ENCODE peak calls at places on chromosomes 16 and 17, in eight cellular contexts. Z, B, E, C, V, W, T and M are unnamed samples. For H3K4me1, the result is how much of the 10 kb centered on the place peaks cover.

GRCh38 chr16:78392585-78393195 is 293.2 kb downstream of the WWOX start:
- DNase-seq in Z (no peak), B (no peak), E (no peak), C (peak), V (no peak), W (no peak), T (no peak), M (no peak)

GRCh38 chr16:78608305-78608776 is 508.9 kb downstream of the WWOX start:
- DNase-seq in Z (peak), B (no peak), E (no peak), C (no peak), V (no peak), W (no peak), T (no peak), M (no peak)

GRCh38 chr16:86663691-86664517 is 85.6 kb downstream of the FOXL1 start:
- DNase-seq in Z (no peak), B (no peak), E (no peak), C (no peak), V (no peak), W (no peak), T (peak), M (no peak)

GRCh38 chr16:57867000-57867561 is 64.8 kb upstream of the KIFC3 start:
- DNase-seq in Z (no peak), B (no peak), E (no peak), C (no peak), V (no peak), W (peak), T (no peak), M (no peak)

GRCh38 chr17:63405741-63406261 is 40.3 kb downstream of the CYB561 start:
- DNase-seq in Z (no peak), B (no peak), E (peak), C (no peak), V (no peak), W (no peak), T (peak), M (no peak)

GRCh38 chr17:19876524-19877161 is 8.9 kb upstream of the ULK2 start:
- DNase-seq in Z (no peak), B (peak), E (no peak), C (peak), V (no peak), W (peak), T (no peak), M (peak)

GRCh38 chr17:36939944-36940312 is 2.7 kb downstream of the LHX1 start:
- DNase-seq in Z (no peak), B (no peak), E (no peak), C (no peak), V (no peak), W (no peak), T (no peak), M (no peak)

GRCh38 chr16:85417156-85417860 is 195.8 kb upstream of the GSE1 start:
- DNase-seq in Z (no peak), B (no peak), E (no peak), C (no peak), V (no peak), W (no peak), T (no peak), M (no peak)

GRCh38 chr17:65749479-65749878 is 188.0 kb upstream of the AXIN2 start:
- DNase-seq in Z (no peak), B (no peak), E (no peak), C (no peak), V (no peak), W (no peak), T (no peak), M (no peak)

GRCh38 chr16:53714080-53715050 is 10.4 kb downstream of the FTO start:
- DNase-seq in Z (peak), B (no peak), E (peak), C (no peak), V (no peak), W (no peak), T (no peak), M (no peak)

GRCh38 chr17:60863892-60864673 is 186.4 kb downstream of the BCAS3 start:
- DNase-seq in Z (no peak), B (no peak), E (no peak), C (no peak), V (no peak), W (no peak), T (no peak), M (no peak)

GRCh38 chr17:79024901-79025737 is 1.1 kb downstream of the C1QTNF1 start:
- DNase-seq in Z (peak), B (no peak), E (no peak), C (peak), V (no peak), W (peak), T (no peak), M (no peak)

GRCh38 chr16:57366544-57367040 is 5.7 kb upstream of the CX3CL1 start:
- DNase-seq in Z (no peak), B (no peak), E (no peak), C (no peak), V (no peak), W (peak), T (peak), M (no peak)

GRCh38 chr16:79265701-79266100 is 334.8 kb downstream of the MAF start:
- DNase-seq in Z (no peak), B (no peak), E (no peak), C (no peak), V (no peak), W (no peak), T (no peak), M (no peak)

GRCh38 chr17:29567362-29568330 is 809 bp upstream of the ABHD15 start:
- DNase-seq in Z (peak), B (peak), E (peak), C (peak), V (peak), W (peak), T (peak), M (peak)

GRCh38 chr16:85083051-85083639 is 29.1 kb downstream of the CIBAR2 start:
- DNase-seq in Z (no peak), B (no peak), E (no peak), C (no peak), V (no peak), W (no peak), T (no peak), M (no peak)

GRCh38 chr17:36755586-36755985 is 154.2 kb downstream of the MRM1 start:
- DNase-seq in Z (no peak), B (peak), E (peak), C (peak), V (peak), W (no peak), T (peak), M (peak)

GRCh38 chr17:73643846-73644144 is 450 bp downstream of the SDK2 start:
- DNase-seq in Z (no peak), B (no peak), E (no peak), C (no peak), V (no peak), W (no peak), T (no peak), M (no peak)
- H3K4me3 ChIP-seq in Z (peak), B (peak), E (peak), C (no peak), V (peak), W (peak), T (no peak), M (peak)

DNA sequence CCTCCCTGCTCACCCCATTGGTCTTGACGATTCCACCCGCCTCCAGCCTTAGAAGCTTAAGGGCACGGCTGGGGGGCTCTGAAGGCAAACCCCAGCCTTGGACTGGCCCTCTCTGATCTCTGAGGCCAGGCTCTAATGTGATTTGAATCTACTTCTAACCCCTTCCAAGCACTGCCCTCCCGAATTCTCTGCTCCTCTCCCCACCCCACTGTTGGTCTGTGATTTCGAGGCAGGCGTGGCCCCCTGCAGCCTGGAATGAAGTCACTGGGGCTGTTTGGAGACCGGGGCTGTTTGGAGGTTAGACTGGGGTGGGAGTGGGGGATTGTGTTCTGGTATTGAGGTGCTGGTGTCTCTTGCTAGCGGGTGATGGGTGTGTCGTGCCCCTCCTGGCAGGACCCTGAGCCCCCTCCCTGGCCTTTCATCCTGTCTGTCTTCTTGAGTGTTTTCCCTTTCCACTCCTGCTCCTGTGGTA is 2.2 kb downstream of the GRB7 start:
- DNase-seq in Z (no peak), B (no peak), E (no peak), C (no peak), V (no peak), W (no peak), T (no peak), M (no peak)
- H3K27ac ChIP-seq in Z (peak), B (no peak), E (no peak), C (peak), V (no peak), W (no peak), T (no peak), M (no peak)

GRCh38 chr17:1720856-1721386 is 3.6 kb upstream of the WDR81 start:
- DNase-seq in Z (peak), B (peak), E (peak), C (peak), V (no peak), W (peak), T (peak), M (peak)
- H3K4me1 ChIP-seq in Z (under half), B (half or more), E (under half), C (under half), V (under half), W (under half), T (under half), M (under half)

GRCh38 chr16:89200124-89200849 is at the start of gene SLC22A31:
- DNase-seq in Z (no peak), B (no peak), E (no peak), C (no peak), V (no peak), W (no peak), T (no peak), M (no peak)
- H3K4me3 ChIP-seq in Z (peak), B (no peak), E (peak), C (no peak), V (no peak), W (peak), T (no peak), M (no peak)

DNA sequence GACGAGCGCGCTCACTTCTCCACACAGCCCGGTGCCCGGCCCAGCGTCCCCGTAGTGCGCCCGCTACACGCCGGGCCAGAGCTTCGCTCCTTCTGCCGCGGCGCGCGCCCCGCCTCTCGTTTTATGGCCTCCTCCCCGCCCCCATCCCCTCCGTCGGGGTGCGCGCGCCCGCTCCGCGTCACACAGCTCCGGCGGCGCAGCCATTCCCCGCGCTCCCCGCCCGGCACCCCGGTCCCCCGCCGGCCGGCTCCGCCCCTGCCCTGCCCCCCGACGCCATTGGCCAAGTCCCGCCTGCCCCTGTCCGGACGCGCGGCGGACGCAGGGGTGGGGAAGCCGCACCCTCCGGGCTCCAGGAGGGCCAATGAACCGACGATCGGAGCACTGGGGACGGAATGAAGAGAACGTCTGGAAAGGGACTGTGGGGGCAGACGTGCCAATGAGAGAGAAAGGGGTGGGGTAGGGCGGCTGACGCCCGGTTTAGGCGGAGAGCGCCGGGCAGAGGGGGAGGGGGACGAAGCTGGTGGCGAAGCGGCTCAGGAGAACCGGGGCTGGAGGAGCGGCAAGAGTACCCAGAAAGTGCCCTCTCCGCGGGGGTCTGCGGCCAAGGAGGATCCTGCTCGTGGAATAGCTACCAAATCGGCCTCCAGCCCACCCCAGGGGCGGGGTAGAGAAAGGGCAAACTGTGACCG is at the start of gene TOB1:
- DNase-seq in Z (peak), B (peak), E (peak), C (peak), V (peak), W (peak), T (peak), M (peak)
- H3K27ac ChIP-seq in Z (peak), B (peak), E (peak), C (peak), V (peak), W (peak), T (peak), M (peak)

DNA sequence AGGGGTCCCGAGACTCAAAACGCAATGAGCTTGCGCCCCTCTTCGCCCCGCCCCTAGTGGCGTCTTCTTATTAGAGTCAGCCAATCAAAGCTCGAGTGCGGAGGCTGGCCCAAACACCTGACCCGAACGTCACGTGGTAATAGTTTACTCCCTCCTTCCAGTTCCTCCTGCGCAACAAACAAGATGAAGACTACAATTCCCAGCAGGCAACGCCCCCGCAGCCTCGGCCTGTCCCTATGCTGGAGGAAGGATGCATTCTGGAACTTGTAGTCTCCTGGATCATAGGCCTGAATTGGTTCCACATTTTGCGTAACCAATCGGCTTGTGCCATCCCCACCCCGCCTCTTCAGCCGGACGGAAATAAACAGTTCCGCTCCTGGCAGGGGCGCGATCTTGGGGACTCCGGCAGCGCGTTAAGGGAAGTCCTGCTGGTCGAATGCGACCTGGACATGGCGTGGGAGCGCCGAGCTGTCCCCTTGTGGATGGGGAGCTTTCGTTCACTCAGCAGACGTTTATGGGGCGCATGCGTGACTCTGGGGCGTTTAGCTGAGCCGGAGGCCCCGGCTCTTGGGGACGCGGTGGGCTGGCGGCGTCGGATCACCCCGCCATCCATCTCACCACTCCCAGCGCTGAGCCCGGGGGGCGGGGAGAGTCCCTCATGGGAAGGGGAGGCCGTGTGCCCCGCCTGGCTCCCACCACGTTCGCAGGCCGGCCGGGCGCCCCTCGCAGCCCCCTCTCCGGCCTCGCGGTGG is at the start of gene WBP2:
- DNase-seq in Z (peak), B (peak), E (peak), C (peak), V (peak), W (peak), T (peak), M (peak)
- H3K4me1 ChIP-seq in Z (under half), B (under half), E (under half), C (under half), V (under half), W (under half), T (under half), M (under half)

GRCh38 chr17:40518401-40519088 is 17.1 kb upstream of the TNS4 start:
- DNase-seq in Z (peak), B (no peak), E (no peak), C (peak), V (no peak), W (peak), T (no peak), M (no peak)
- H3K4me3 ChIP-seq in Z (no peak), B (no peak), E (no peak), C (no peak), V (peak), W (no peak), T (no peak), M (peak)

GRCh38 chr16:27363797-27364196 is 38.2 kb upstream of the IL21R start:
- DNase-seq in Z (peak), B (no peak), E (peak), C (peak), V (no peak), W (peak), T (peak), M (no peak)
- H3K27ac ChIP-seq in Z (no peak), B (no peak), E (peak), C (no peak), V (no peak), W (peak), T (no peak), M (no peak)

DNA sequence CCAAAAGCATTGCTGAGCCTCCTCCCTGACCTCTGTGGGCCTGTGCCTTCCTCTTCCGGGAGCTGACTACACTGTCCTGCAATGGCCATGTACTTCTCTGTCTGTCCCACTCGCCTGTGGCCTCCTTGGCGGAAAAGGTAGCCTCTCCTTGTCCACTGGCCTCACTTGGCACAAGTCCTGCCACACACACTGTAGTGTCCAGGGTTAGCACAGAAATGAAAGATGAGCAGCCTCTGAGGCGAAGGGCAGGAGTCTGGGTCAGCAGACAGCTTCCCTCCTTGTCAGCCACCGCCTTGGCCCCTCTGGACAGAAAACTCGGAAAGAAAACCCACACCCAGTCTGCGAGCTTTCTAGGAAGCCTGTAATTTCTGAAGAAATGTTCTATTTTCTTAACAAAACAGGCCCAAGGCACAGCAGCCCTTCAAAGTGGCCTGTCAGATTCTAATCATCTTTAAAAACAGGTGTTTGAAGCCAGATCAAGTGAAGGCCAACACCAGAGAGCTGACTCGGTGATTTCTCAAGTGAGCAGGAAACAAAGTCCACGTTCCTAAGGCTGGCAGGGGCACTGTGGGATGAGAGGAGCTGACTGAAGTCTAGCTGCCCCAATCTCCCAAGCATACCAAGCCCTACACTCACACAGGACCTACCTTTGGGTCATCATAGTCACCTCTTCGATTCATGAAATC is 67.2 kb downstream of the GTF3C1 start:
- DNase-seq in Z (no peak), B (no peak), E (no peak), C (peak), V (no peak), W (no peak), T (no peak), M (no peak)
- H3K4me1 ChIP-seq in Z (under half), B (under half), E (under half), C (under half), V (under half), W (under half), T (under half), M (under half)

DNA sequence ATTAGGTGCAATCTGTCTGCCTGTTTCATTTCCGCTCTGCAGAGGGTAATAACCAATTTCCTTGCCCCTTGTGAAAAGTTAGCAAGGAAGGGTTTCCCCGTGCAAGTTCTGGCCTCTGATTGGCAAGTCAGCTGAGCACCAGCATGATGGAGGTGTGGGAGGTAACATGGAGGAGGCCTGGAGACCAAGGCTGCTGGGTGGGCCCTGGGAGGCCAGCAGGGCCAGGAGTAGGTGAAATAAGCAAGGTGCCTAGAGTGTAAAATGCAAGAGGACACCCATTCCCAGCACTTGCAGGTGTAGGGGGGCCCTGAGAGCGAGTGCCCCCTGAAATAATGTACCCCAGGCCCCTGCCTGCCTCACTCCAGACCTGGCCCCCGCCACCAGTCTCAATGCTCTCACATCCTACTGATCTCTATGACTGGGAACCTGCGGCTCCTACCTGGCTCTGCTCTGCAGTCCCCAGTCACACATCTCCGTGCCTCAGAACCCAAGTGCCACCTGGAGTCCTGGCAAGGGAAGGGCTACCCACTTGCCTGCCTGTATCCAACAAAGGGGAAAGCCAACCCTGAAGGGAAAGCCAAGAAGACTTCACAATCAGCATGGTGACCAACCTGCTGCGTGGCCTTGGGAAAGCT is 116.2 kb downstream of the C16orf78 start:
- DNase-seq in Z (no peak), B (no peak), E (no peak), C (no peak), V (no peak), W (peak), T (no peak), M (no peak)
- H3K4me3 ChIP-seq in Z (no peak), B (no peak), E (no peak), C (no peak), V (no peak), W (no peak), T (no peak), M (no peak)